ENCODE peak calls at places on chromosomes 16 and 17, in five cellular contexts. B, T, X, N and Z are unnamed samples.

GRCh38 chr17:41806685-41807445 is 4.9 kb downstream of the P3H4 start:
- DNase-seq in B (no peak), T (no peak), X (no peak), N (no peak), Z (no peak)

GRCh38 chr17:77356109-77356689 is 215.4 kb downstream of the SEC14L1 start:
- DNase-seq in B (no peak), T (peak), X (no peak), N (no peak), Z (no peak)

GRCh38 chr16:79540825-79541595 is 59.5 kb downstream of the MAF start:
- DNase-seq in B (no peak), T (no peak), X (no peak), N (no peak), Z (no peak)

GRCh38 chr17:163514-164103 is 17.8 kb downstream of the DOC2B start:
- DNase-seq in B (peak), T (no peak), X (no peak), N (no peak), Z (no peak)

GRCh38 chr17:55446581-55447205 is 25.1 kb upstream of the MMD start:
- DNase-seq in B (no peak), T (no peak), X (no peak), N (no peak), Z (no peak)

GRCh38 chr17:78759203-78759968 is 22.7 kb downstream of the CYTH1 start:
- DNase-seq in B (no peak), T (peak), X (peak), N (no peak), Z (no peak)

GRCh38 chr16:50335198-50335958 is 33.4 kb downstream of the BRD7 start:
- DNase-seq in B (no peak), T (no peak), X (no peak), N (no peak), Z (no peak)

GRCh38 chr17:16989953-16990860 is 18.3 kb upstream of the TNFRSF13B start:
- DNase-seq in B (no peak), T (no peak), X (no peak), N (no peak), Z (peak)

GRCh38 chr17:82051776-82052637 is at the start of the genes GPS1 and RFNG:
- DNase-seq in B (peak), T (peak), X (peak), N (no peak), Z (no peak)

GRCh38 chr17:78556812-78557211 is 20.4 kb downstream of the DNAH17 start:
- DNase-seq in B (no peak), T (no peak), X (no peak), N (no peak), Z (no peak)

GRCh38 chr16:59030923-59031485 is 296.9 kb upstream of the GOT2 start:
- DNase-seq in B (no peak), T (no peak), X (no peak), N (no peak), Z (no peak)

GRCh38 chr16:84847554-84848415 is 28.0 kb downstream of the CRISPLD2 start:
- DNase-seq in B (peak), T (no peak), X (no peak), N (no peak), Z (no peak)

GRCh38 chr17:50274142-50274944 is at the start of gene TMEM92:
- DNase-seq in B (peak), T (no peak), X (peak), N (no peak), Z (peak)

GRCh38 chr17:17205368-17206148 is 575 bp downstream of the PLD6 start:
- DNase-seq in B (no peak), T (peak), X (peak), N (no peak), Z (peak)